ENCODE peak calls at places on chromosomes 6 and 20, in five cellular contexts. One of them, this sample, is unnamed.

GRCh38 chr20:61435823-61436220 is 183.8 kb downstream of the CDH4 start:
- DNase-seq in GM23338: no peak
- DNase-seq in GM12878: no peak
- DNase-seq in stomach: no peak
- DNase-seq in HepG2: no peak
- DNase-seq in this sample: no peak

GRCh38 chr6:2902470-2902762 is 693 bp downstream of the SERPINB9 start:
- DNase-seq in GM23338: no peak
- DNase-seq in GM12878: no peak
- DNase-seq in stomach: no peak
- DNase-seq in HepG2: no peak
- DNase-seq in this sample: peak; percentile 18

GRCh38 chr20:52305843-52306242 is 114.3 kb upstream of the ZFP64 start:
- DNase-seq in GM23338: no peak
- DNase-seq in GM12878: no peak
- DNase-seq in stomach: no peak
- DNase-seq in HepG2: no peak
- DNase-seq in this sample: no peak

GRCh38 chr6:150070236-150070860 is 1.4 kb upstream of the ULBP3 start:
- DNase-seq in GM23338: no peak
- DNase-seq in GM12878: no peak
- DNase-seq in stomach: no peak
- DNase-seq in HepG2: no peak
- DNase-seq in this sample: no peak

GRCh38 chr20:60097285-60097684 is 139.1 kb downstream of the CDH26 start:
- DNase-seq in GM23338: no peak
- DNase-seq in GM12878: no peak
- DNase-seq in stomach: no peak
- DNase-seq in HepG2: no peak
- DNase-seq in this sample: peak; percentile 89

GRCh38 chr6:50185006-50185405 is 135.3 kb upstream of the DEFB112 start:
- DNase-seq in GM23338: peak; percentile 76
- DNase-seq in GM12878: no peak
- DNase-seq in stomach: no peak
- DNase-seq in HepG2: peak; percentile 25
- DNase-seq in this sample: no peak

GRCh38 chr20:54293526-54293925 is 85.6 kb downstream of the PFDN4 start:
- DNase-seq in GM23338: no peak
- DNase-seq in GM12878: no peak
- DNase-seq in stomach: no peak
- DNase-seq in HepG2: no peak
- DNase-seq in this sample: no peak

GRCh38 chr6:116370717-116371383 is at the start of gene DSE:
- DNase-seq in GM23338: peak; percentile 95
- DNase-seq in GM12878: no peak
- DNase-seq in stomach: peak; percentile 67
- DNase-seq in HepG2: no peak
- DNase-seq in this sample: peak; percentile 65

GRCh38 chr20:34997774-34998173 is 42.1 kb downstream of the MYH7B start:
- DNase-seq in GM23338: no peak
- DNase-seq in GM12878: no peak
- DNase-seq in stomach: no peak
- DNase-seq in HepG2: no peak
- DNase-seq in this sample: no peak

GRCh38 chr6:149225946-149226345 is 91.6 kb upstream of the TAB2 start:
- DNase-seq in GM23338: no peak
- DNase-seq in GM12878: no peak
- DNase-seq in stomach: no peak
- DNase-seq in HepG2: no peak
- DNase-seq in this sample: no peak

GRCh38 chr20:32528291-32528891 is 56.7 kb downstream of the NOL4L start:
- DNase-seq in GM23338: no peak
- DNase-seq in GM12878: no peak
- DNase-seq in stomach: peak; percentile 65
- DNase-seq in HepG2: no peak
- DNase-seq in this sample: no peak

GRCh38 chr6:21559238-21559637 is 34.3 kb upstream of the SOX4 start:
- DNase-seq in GM23338: no peak
- DNase-seq in GM12878: no peak
- DNase-seq in stomach: no peak
- DNase-seq in HepG2: no peak
- DNase-seq in this sample: no peak

GRCh38 chr20:57577679-57578475 is 17.0 kb downstream of the PCK1 start:
- DNase-seq in GM23338: no peak
- DNase-seq in GM12878: no peak
- DNase-seq in stomach: no peak
- DNase-seq in HepG2: no peak
- DNase-seq in this sample: no peak

GRCh38 chr20:24102290-24102689 is 113.7 kb upstream of the GGTLC1 start:
- DNase-seq in GM23338: peak; percentile 73
- DNase-seq in GM12878: no peak
- DNase-seq in stomach: no peak
- DNase-seq in HepG2: peak; percentile 35
- DNase-seq in this sample: peak; percentile 43

GRCh38 chr20:5674176-5674660 is 76.0 kb upstream of the SHLD1 start:
- DNase-seq in GM23338: no peak
- DNase-seq in GM12878: peak; percentile 94
- DNase-seq in stomach: no peak
- DNase-seq in HepG2: peak; percentile 82
- DNase-seq in this sample: peak; percentile 93

GRCh38 chr20:35845561-35845960 is 73.7 kb downstream of the PHF20 start:
- DNase-seq in GM23338: no peak
- DNase-seq in GM12878: no peak
- DNase-seq in stomach: no peak
- DNase-seq in HepG2: no peak
- DNase-seq in this sample: no peak

GRCh38 chr6:36323062-36323461 is 13.6 kb downstream of the BNIP5 start:
- DNase-seq in GM23338: peak; percentile 45
- DNase-seq in GM12878: no peak
- DNase-seq in stomach: no peak
- DNase-seq in HepG2: no peak
- DNase-seq in this sample: peak; percentile 49

GRCh38 chr6:126064994-126065401 is 78.7 kb downstream of the TRMT11 start:
- DNase-seq in GM23338: no peak
- DNase-seq in GM12878: no peak
- DNase-seq in stomach: peak; percentile 38
- DNase-seq in HepG2: no peak
- DNase-seq in this sample: no peak

GRCh38 chr6:113710110-113710509 is 147.0 kb upstream of the MARCKS start:
- DNase-seq in GM23338: no peak
- DNase-seq in GM12878: no peak
- DNase-seq in stomach: no peak
- DNase-seq in HepG2: no peak
- DNase-seq in this sample: no peak

GRCh38 chr20:17562804-17563305 is 7.0 kb upstream of the DSTN start:
- DNase-seq in GM23338: no peak
- DNase-seq in GM12878: no peak
- DNase-seq in stomach: no peak
- DNase-seq in HepG2: peak; percentile 65
- DNase-seq in this sample: no peak

GRCh38 chr6:56399250-56399671 is 151.9 kb upstream of the COL21A1 start:
- DNase-seq in GM23338: no peak
- DNase-seq in GM12878: no peak
- DNase-seq in stomach: no peak
- DNase-seq in HepG2: peak; percentile 93
- DNase-seq in this sample: no peak

GRCh38 chr20:17936306-17936790 is 32.2 kb downstream of the SNX5 start:
- DNase-seq in GM23338: no peak
- DNase-seq in GM12878: no peak
- DNase-seq in stomach: no peak
- DNase-seq in HepG2: no peak
- DNase-seq in this sample: no peak

GRCh38 chr6:8085053-8085511 is 17.3 kb downstream of the EEF1E1 start:
- DNase-seq in GM23338: no peak
- DNase-seq in GM12878: no peak
- DNase-seq in stomach: peak; percentile 37
- DNase-seq in HepG2: peak; percentile 97
- DNase-seq in this sample: peak; percentile 47

GRCh38 chr6:27314046-27314445 is 2.0 kb upstream of the POM121L2 start:
- DNase-seq in GM23338: no peak
- DNase-seq in GM12878: no peak
- DNase-seq in stomach: no peak
- DNase-seq in HepG2: no peak
- DNase-seq in this sample: no peak

GRCh38 chr20:33689973-33690372 is 3.8 kb upstream of the E2F1 start:
- DNase-seq in GM23338: no peak
- DNase-seq in GM12878: no peak
- DNase-seq in stomach: no peak
- DNase-seq in HepG2: peak; percentile 50
- DNase-seq in this sample: peak; percentile 72

GRCh38 chr20:56630086-56630493 is 984 bp downstream of the TFAP2C start:
- DNase-seq in GM23338: peak; percentile 91
- DNase-seq in GM12878: no peak
- DNase-seq in stomach: peak; percentile 43
- DNase-seq in HepG2: no peak
- DNase-seq in this sample: peak; percentile 6

GRCh38 chr20:46621492-46621891 is 29.8 kb downstream of the SLC13A3 start:
- DNase-seq in GM23338: no peak
- DNase-seq in GM12878: no peak
- DNase-seq in stomach: no peak
- DNase-seq in HepG2: no peak
- DNase-seq in this sample: no peak

GRCh38 chr6:3551716-3552511 is 95.1 kb upstream of the SLC22A23 start:
- DNase-seq in GM23338: no peak
- DNase-seq in GM12878: peak; percentile 7
- DNase-seq in stomach: no peak
- DNase-seq in HepG2: no peak
- DNase-seq in this sample: no peak

DNA sequence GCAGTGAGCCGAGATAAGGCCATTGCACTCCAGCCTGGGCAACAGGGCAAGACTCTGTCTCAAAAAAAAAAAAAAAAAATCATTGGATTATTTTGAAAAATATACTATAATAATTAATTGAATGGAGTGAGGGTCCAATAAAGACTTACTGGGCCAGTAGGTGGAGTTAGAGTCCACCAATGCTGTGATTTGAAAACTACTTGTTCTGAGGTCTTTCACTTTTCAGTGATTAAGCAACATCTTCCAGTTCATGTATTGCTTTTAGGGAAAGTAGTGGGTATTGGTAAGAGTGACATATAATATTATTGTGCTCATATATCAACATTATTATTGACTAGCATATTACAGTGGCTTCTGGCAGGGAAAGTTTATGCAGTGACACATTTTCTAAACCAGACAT is 530.3 kb downstream of the KHDRBS2 start:
- DNase-seq in GM23338: no peak
- DNase-seq in GM12878: no peak
- DNase-seq in stomach: no peak
- DNase-seq in HepG2: no peak
- DNase-seq in this sample: no peak
- TF ChIP-seq CTCF in GM23338: peak; percentile 42
- TF ChIP-seq CTCF in GM12878: no peak
- TF ChIP-seq CTCF in stomach: no peak
- TF ChIP-seq CTCF in HepG2: no peak
- TF ChIP-seq CTCF in this sample: no peak

GRCh38 chr6:26122005-26122388 is 34.8 kb downstream of the HFE start:
- DNase-seq in GM23338: no peak
- DNase-seq in GM12878: no peak
- DNase-seq in stomach: no peak
- DNase-seq in HepG2: no peak
- DNase-seq in this sample: no peak

GRCh38 chr6:26121141-26122004 is 34.1 kb downstream of the HFE start:
- DNase-seq in GM23338: no peak
- DNase-seq in GM12878: no peak
- DNase-seq in stomach: no peak
- DNase-seq in HepG2: peak; percentile 93
- DNase-seq in this sample: no peak

GRCh38 chr6:26123675-26124549 is 36.7 kb downstream of the HFE start:
- DNase-seq in GM23338: peak; percentile 97
- DNase-seq in GM12878: peak; percentile 100
- DNase-seq in stomach: peak; percentile 81
- DNase-seq in HepG2: peak; percentile 100
- DNase-seq in this sample: peak; percentile 95

GRCh38 chr6:26122793-26123674 is 35.8 kb downstream of the HFE start:
- DNase-seq in GM23338: peak; percentile 99
- DNase-seq in GM12878: peak; percentile 99
- DNase-seq in stomach: peak; percentile 93
- DNase-seq in HepG2: peak; percentile 100
- DNase-seq in this sample: peak; percentile 99

GRCh38 chr6:26122402-26122792 is 35.2 kb downstream of the HFE start:
- DNase-seq in GM23338: peak; percentile 68
- DNase-seq in GM12878: no peak
- DNase-seq in stomach: no peak
- DNase-seq in HepG2: peak; percentile 79
- DNase-seq in this sample: no peak
- H3K4me3 ChIP-seq in GM23338: peak overlapping the region; percentile 61
- H3K4me3 ChIP-seq in GM12878: peak overlapping the region; percentile 64
- H3K4me3 ChIP-seq in stomach: peak overlapping the region; percentile 80
- H3K4me3 ChIP-seq in HepG2: peak overlapping the region; percentile 83
- H3K4me3 ChIP-seq in this sample: peak overlapping the region; percentile 45

DNA sequence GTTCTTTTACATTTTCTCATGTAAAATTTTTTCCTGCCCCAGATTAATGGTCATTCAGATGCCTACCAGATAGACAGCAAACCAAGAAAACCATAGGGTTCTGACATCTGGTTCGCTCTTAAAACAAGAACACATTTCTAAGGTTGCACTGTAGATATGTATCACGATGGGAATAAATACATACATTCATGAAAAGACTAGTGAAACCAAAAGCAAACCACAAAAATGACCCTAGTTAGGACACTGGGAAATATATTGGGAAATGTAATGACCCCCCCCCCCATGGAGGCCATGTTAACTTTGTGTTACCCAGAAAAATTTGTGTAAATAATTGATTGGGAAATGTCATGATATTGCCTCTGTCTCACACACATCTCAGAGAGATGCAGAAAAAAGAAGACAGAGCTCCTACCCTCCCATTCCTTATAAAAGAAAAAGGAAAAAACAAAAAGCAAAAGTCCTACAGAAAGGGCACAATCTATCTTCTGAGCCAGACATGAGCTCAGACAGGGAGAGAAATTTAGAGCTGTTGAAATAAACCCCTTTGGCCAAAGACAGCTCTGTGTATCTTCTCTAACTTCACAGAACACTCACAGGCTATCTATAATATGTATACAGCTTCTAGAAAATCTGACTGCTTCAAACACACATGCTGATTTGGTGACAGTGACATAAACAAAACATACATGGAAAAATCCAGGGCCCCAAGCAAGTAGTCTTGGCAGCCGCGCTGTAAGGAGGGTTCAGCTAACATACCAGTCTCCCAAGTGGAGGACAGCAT is 37.3 kb downstream of the MTFR2 start:
- DNase-seq in GM23338: no peak
- DNase-seq in GM12878: no peak
- DNase-seq in stomach: no peak
- DNase-seq in HepG2: no peak
- DNase-seq in this sample: no peak
- TF ChIP-seq POLR2AphosphoS5 in GM23338: no peak
- TF ChIP-seq POLR2AphosphoS5 in GM12878: no peak
- TF ChIP-seq POLR2AphosphoS5 in stomach: no peak
- TF ChIP-seq POLR2AphosphoS5 in HepG2: no peak
- TF ChIP-seq POLR2AphosphoS5 in this sample: no peak

GRCh38 chr20:10408427-10408826 is 25.6 kb downstream of the MKKS start:
- DNase-seq in GM23338: no peak
- DNase-seq in GM12878: no peak
- DNase-seq in stomach: no peak
- DNase-seq in HepG2: no peak
- DNase-seq in this sample: no peak

GRCh38 chr20:10414982-10415650 is 18.9 kb downstream of the MKKS start:
- DNase-seq in GM23338: peak; percentile 68
- DNase-seq in GM12878: no peak
- DNase-seq in stomach: no peak
- DNase-seq in HepG2: no peak
- DNase-seq in this sample: no peak

GRCh38 chr20:10411673-10412072 is 22.3 kb downstream of the MKKS start:
- DNase-seq in GM23338: no peak
- DNase-seq in GM12878: no peak
- DNase-seq in stomach: no peak
- DNase-seq in HepG2: no peak
- DNase-seq in this sample: no peak

GRCh38 chr20:10412591-10413408 is 21.2 kb downstream of the MKKS start:
- DNase-seq in GM23338: no peak
- DNase-seq in GM12878: no peak
- DNase-seq in stomach: no peak
- DNase-seq in HepG2: no peak
- DNase-seq in this sample: no peak
- TF ChIP-seq CTCF in GM23338: peak; percentile 42
- TF ChIP-seq CTCF in GM12878: peak; percentile 20
- TF ChIP-seq CTCF in stomach: no peak
- TF ChIP-seq CTCF in HepG2: peak; percentile 60
- TF ChIP-seq CTCF in this sample: no peak